ENCODE peak calls at places on chromosomes 3 and 15, in seven cellular contexts. One of them, this sample, is unnamed.

GRCh38 chr15:39828374-39828931 is 45.8 kb upstream of the FSIP1 start:
- DNase-seq in GM12865: no peak
- DNase-seq in heart left ventricle: no peak
- DNase-seq in cardiac muscle cell: peak
- DNase-seq in mucosa of descending colon: peak
- DNase-seq in neural progenitor cell: peak
- DNase-seq in effector memory CD4-positive, alpha-beta T cell: no peak
- DNase-seq in this sample: peak

GRCh38 chr3:185534511-185534910 is 17.9 kb downstream of the LIPH start:
- DNase-seq in cardiac muscle cell: peak
- DNase-seq in effector memory CD4-positive, alpha-beta T cell: no peak
- DNase-seq in neural progenitor cell: no peak
- DNase-seq in mucosa of descending colon: no peak
- DNase-seq in heart left ventricle: no peak
- DNase-seq in GM12865: no peak
- DNase-seq in this sample: no peak

GRCh38 chr15:65336369-65336766 is 31.9 kb downstream of the RNU5B-1 start:
- DNase-seq in effector memory CD4-positive, alpha-beta T cell: no peak
- DNase-seq in mucosa of descending colon: no peak
- DNase-seq in GM12865: peak
- DNase-seq in heart left ventricle: no peak
- DNase-seq in neural progenitor cell: peak
- DNase-seq in cardiac muscle cell: no peak
- DNase-seq in this sample: no peak

GRCh38 chr3:123258811-123259420 is 57.2 kb downstream of the SEC22A start:
- DNase-seq in neural progenitor cell: no peak
- DNase-seq in cardiac muscle cell: peak
- DNase-seq in GM12865: peak
- DNase-seq in effector memory CD4-positive, alpha-beta T cell: no peak
- DNase-seq in mucosa of descending colon: no peak
- DNase-seq in heart left ventricle: no peak
- DNase-seq in this sample: no peak

GRCh38 chr3:187262360-187262759 is 29.2 kb downstream of the MASP1 start:
- DNase-seq in cardiac muscle cell: no peak
- DNase-seq in effector memory CD4-positive, alpha-beta T cell: no peak
- DNase-seq in heart left ventricle: no peak
- DNase-seq in GM12865: no peak
- DNase-seq in neural progenitor cell: no peak
- DNase-seq in mucosa of descending colon: no peak
- DNase-seq in this sample: no peak

GRCh38 chr3:130843441-130843840 is 50.4 kb upstream of the ATP2C1 start:
- DNase-seq in mucosa of descending colon: no peak
- DNase-seq in neural progenitor cell: no peak
- DNase-seq in effector memory CD4-positive, alpha-beta T cell: no peak
- DNase-seq in heart left ventricle: no peak
- DNase-seq in GM12865: no peak
- DNase-seq in cardiac muscle cell: no peak
- DNase-seq in this sample: no peak

GRCh38 chr3:17075358-17075757 is 190.6 kb downstream of the PLCL2 start:
- DNase-seq in neural progenitor cell: no peak
- DNase-seq in effector memory CD4-positive, alpha-beta T cell: no peak
- DNase-seq in cardiac muscle cell: no peak
- DNase-seq in heart left ventricle: no peak
- DNase-seq in GM12865: no peak
- DNase-seq in mucosa of descending colon: no peak
- DNase-seq in this sample: no peak

GRCh38 chr3:168053115-168053514 is 42.6 kb downstream of the GOLIM4 start:
- DNase-seq in neural progenitor cell: no peak
- DNase-seq in cardiac muscle cell: no peak
- DNase-seq in GM12865: no peak
- DNase-seq in heart left ventricle: no peak
- DNase-seq in effector memory CD4-positive, alpha-beta T cell: no peak
- DNase-seq in mucosa of descending colon: no peak
- DNase-seq in this sample: no peak

GRCh38 chr15:36831915-36832310 is 252.5 kb downstream of the CDIN1 start:
- DNase-seq in neural progenitor cell: no peak
- DNase-seq in effector memory CD4-positive, alpha-beta T cell: no peak
- DNase-seq in mucosa of descending colon: no peak
- DNase-seq in cardiac muscle cell: no peak
- DNase-seq in GM12865: peak
- DNase-seq in heart left ventricle: no peak
- DNase-seq in this sample: no peak

GRCh38 chr3:123696796-123697195 is 111.9 kb upstream of the HACD2 start:
- DNase-seq in neural progenitor cell: no peak
- DNase-seq in heart left ventricle: no peak
- DNase-seq in effector memory CD4-positive, alpha-beta T cell: no peak
- DNase-seq in cardiac muscle cell: peak
- DNase-seq in GM12865: no peak
- DNase-seq in mucosa of descending colon: no peak
- DNase-seq in this sample: no peak

GRCh38 chr15:74274485-74275038 is 38.4 kb downstream of the CCDC33 start:
- DNase-seq in mucosa of descending colon: no peak
- DNase-seq in GM12865: no peak
- DNase-seq in effector memory CD4-positive, alpha-beta T cell: no peak
- DNase-seq in neural progenitor cell: no peak
- DNase-seq in heart left ventricle: no peak
- DNase-seq in cardiac muscle cell: no peak
- DNase-seq in this sample: no peak

GRCh38 chr3:51282931-51283330 is 102.2 kb upstream of the MANF start:
- DNase-seq in GM12865: no peak
- DNase-seq in heart left ventricle: no peak
- DNase-seq in neural progenitor cell: no peak
- DNase-seq in mucosa of descending colon: no peak
- DNase-seq in cardiac muscle cell: no peak
- DNase-seq in effector memory CD4-positive, alpha-beta T cell: no peak
- DNase-seq in this sample: no peak

GRCh38 chr3:23256741-23257435 is 53.8 kb downstream of the UBE2E2 start:
- DNase-seq in effector memory CD4-positive, alpha-beta T cell: no peak
- DNase-seq in GM12865: no peak
- DNase-seq in cardiac muscle cell: no peak
- DNase-seq in heart left ventricle: no peak
- DNase-seq in neural progenitor cell: no peak
- DNase-seq in mucosa of descending colon: no peak
- DNase-seq in this sample: no peak

GRCh38 chr15:51267047-51267713 is 71.2 kb downstream of the CYP19A1 start:
- DNase-seq in heart left ventricle: no peak
- DNase-seq in mucosa of descending colon: peak
- DNase-seq in effector memory CD4-positive, alpha-beta T cell: no peak
- DNase-seq in neural progenitor cell: peak
- DNase-seq in cardiac muscle cell: peak
- DNase-seq in GM12865: no peak
- DNase-seq in this sample: no peak

GRCh38 chr3:25473246-25473645 is 45.2 kb downstream of the RARB start:
- DNase-seq in GM12865: no peak
- DNase-seq in heart left ventricle: no peak
- DNase-seq in neural progenitor cell: peak
- DNase-seq in effector memory CD4-positive, alpha-beta T cell: no peak
- DNase-seq in cardiac muscle cell: no peak
- DNase-seq in mucosa of descending colon: no peak
- DNase-seq in this sample: no peak

GRCh38 chr3:107370902-107371301 is 6.3 kb upstream of the CCDC54 start:
- DNase-seq in GM12865: no peak
- DNase-seq in mucosa of descending colon: no peak
- DNase-seq in neural progenitor cell: no peak
- DNase-seq in effector memory CD4-positive, alpha-beta T cell: no peak
- DNase-seq in heart left ventricle: no peak
- DNase-seq in cardiac muscle cell: no peak
- DNase-seq in this sample: no peak

GRCh38 chr3:114586119-114586518 is 292.3 kb downstream of the TIGIT start:
- DNase-seq in effector memory CD4-positive, alpha-beta T cell: no peak
- DNase-seq in heart left ventricle: no peak
- DNase-seq in neural progenitor cell: no peak
- DNase-seq in cardiac muscle cell: no peak
- DNase-seq in mucosa of descending colon: no peak
- DNase-seq in GM12865: no peak
- DNase-seq in this sample: no peak

GRCh38 chr3:187027531-187027936 is 97.2 kb downstream of the ST6GAL1 start:
- DNase-seq in mucosa of descending colon: no peak
- DNase-seq in neural progenitor cell: no peak
- DNase-seq in effector memory CD4-positive, alpha-beta T cell: peak
- DNase-seq in cardiac muscle cell: no peak
- DNase-seq in GM12865: peak
- DNase-seq in heart left ventricle: no peak
- DNase-seq in this sample: no peak

GRCh38 chr3:22263042-22263441 is 512.0 kb upstream of the ZNF385D start:
- DNase-seq in mucosa of descending colon: no peak
- DNase-seq in GM12865: no peak
- DNase-seq in effector memory CD4-positive, alpha-beta T cell: no peak
- DNase-seq in neural progenitor cell: no peak
- DNase-seq in cardiac muscle cell: peak
- DNase-seq in heart left ventricle: no peak
- DNase-seq in this sample: no peak

GRCh38 chr15:41251411-41251810 is 20.3 kb downstream of the CHP1 start:
- DNase-seq in cardiac muscle cell: no peak
- DNase-seq in GM12865: no peak
- DNase-seq in heart left ventricle: no peak
- DNase-seq in neural progenitor cell: no peak
- DNase-seq in effector memory CD4-positive, alpha-beta T cell: no peak
- DNase-seq in mucosa of descending colon: no peak
- DNase-seq in this sample: no peak

GRCh38 chr3:49563040-49563578 is 8.8 kb downstream of the BSN start:
- DNase-seq in mucosa of descending colon: no peak
- DNase-seq in GM12865: no peak
- DNase-seq in neural progenitor cell: no peak
- DNase-seq in cardiac muscle cell: no peak
- DNase-seq in effector memory CD4-positive, alpha-beta T cell: no peak
- DNase-seq in heart left ventricle: no peak
- DNase-seq in this sample: no peak

GRCh38 chr3:97979610-97980009 is 7.4 kb upstream of the RIOX2 start:
- DNase-seq in heart left ventricle: peak
- DNase-seq in neural progenitor cell: peak
- DNase-seq in mucosa of descending colon: no peak
- DNase-seq in cardiac muscle cell: no peak
- DNase-seq in effector memory CD4-positive, alpha-beta T cell: no peak
- DNase-seq in GM12865: no peak
- DNase-seq in this sample: peak

GRCh38 chr3:107661447-107662108 is 138.8 kb downstream of the BBX start:
- DNase-seq in heart left ventricle: no peak
- DNase-seq in effector memory CD4-positive, alpha-beta T cell: no peak
- DNase-seq in mucosa of descending colon: no peak
- DNase-seq in GM12865: peak
- DNase-seq in neural progenitor cell: no peak
- DNase-seq in cardiac muscle cell: peak
- DNase-seq in this sample: no peak

GRCh38 chr15:74776851-74777768 is 4.8 kb upstream of the CSK start:
- DNase-seq in heart left ventricle: no peak
- DNase-seq in GM12865: peak
- DNase-seq in neural progenitor cell: peak
- DNase-seq in effector memory CD4-positive, alpha-beta T cell: peak
- DNase-seq in mucosa of descending colon: no peak
- DNase-seq in cardiac muscle cell: peak
- DNase-seq in this sample: no peak

GRCh38 chr3:112460519-112460918 is 38.8 kb downstream of the BTLA start:
- DNase-seq in GM12865: peak
- DNase-seq in effector memory CD4-positive, alpha-beta T cell: no peak
- DNase-seq in mucosa of descending colon: no peak
- DNase-seq in cardiac muscle cell: no peak
- DNase-seq in heart left ventricle: no peak
- DNase-seq in neural progenitor cell: no peak
- DNase-seq in this sample: no peak

GRCh38 chr3:53789459-53789858 is 56.8 kb downstream of the CHDH start:
- DNase-seq in GM12865: no peak
- DNase-seq in effector memory CD4-positive, alpha-beta T cell: no peak
- DNase-seq in cardiac muscle cell: no peak
- DNase-seq in mucosa of descending colon: no peak
- DNase-seq in heart left ventricle: no peak
- DNase-seq in neural progenitor cell: no peak
- DNase-seq in this sample: no peak

GRCh38 chr3:67558429-67558828 is 96.0 kb downstream of the SUCLG2 start:
- DNase-seq in mucosa of descending colon: no peak
- DNase-seq in neural progenitor cell: no peak
- DNase-seq in heart left ventricle: no peak
- DNase-seq in effector memory CD4-positive, alpha-beta T cell: no peak
- DNase-seq in cardiac muscle cell: peak
- DNase-seq in GM12865: no peak
- DNase-seq in this sample: no peak

GRCh38 chr15:98123834-98124233 is 163.3 kb downstream of the ARRDC4 start:
- DNase-seq in GM12865: no peak
- DNase-seq in heart left ventricle: no peak
- DNase-seq in effector memory CD4-positive, alpha-beta T cell: no peak
- DNase-seq in neural progenitor cell: no peak
- DNase-seq in cardiac muscle cell: no peak
- DNase-seq in mucosa of descending colon: no peak
- DNase-seq in this sample: no peak

GRCh38 chr15:79572691-79573340 is 140.7 kb downstream of the MINAR1 start:
- DNase-seq in effector memory CD4-positive, alpha-beta T cell: no peak
- DNase-seq in cardiac muscle cell: no peak
- DNase-seq in neural progenitor cell: no peak
- DNase-seq in mucosa of descending colon: no peak
- DNase-seq in heart left ventricle: no peak
- DNase-seq in GM12865: no peak
- DNase-seq in this sample: no peak

GRCh38 chr15:48010321-48010720 is 110.5 kb upstream of the SLC24A5 start:
- DNase-seq in heart left ventricle: no peak
- DNase-seq in neural progenitor cell: no peak
- DNase-seq in mucosa of descending colon: no peak
- DNase-seq in cardiac muscle cell: peak
- DNase-seq in GM12865: no peak
- DNase-seq in effector memory CD4-positive, alpha-beta T cell: no peak
- DNase-seq in this sample: no peak

GRCh38 chr3:196142674-196142988 is 60.7 kb upstream of the TFRC start:
- DNase-seq in heart left ventricle: no peak
- DNase-seq in effector memory CD4-positive, alpha-beta T cell: no peak
- DNase-seq in GM12865: no peak
- DNase-seq in mucosa of descending colon: no peak
- DNase-seq in neural progenitor cell: no peak
- DNase-seq in cardiac muscle cell: no peak
- DNase-seq in this sample: no peak
- H3K4me3 ChIP-seq in heart left ventricle: no peak
- H3K4me3 ChIP-seq in effector memory CD4-positive, alpha-beta T cell: no peak
- H3K4me3 ChIP-seq in GM12865: no peak
- H3K4me3 ChIP-seq in mucosa of descending colon: no peak
- H3K4me3 ChIP-seq in neural progenitor cell: no peak
- H3K4me3 ChIP-seq in cardiac muscle cell: no peak
- H3K4me3 ChIP-seq in this sample: no peak

GRCh38 chr15:56804908-56805307 is 71.6 kb upstream of the ZNF280D start:
- DNase-seq in heart left ventricle: no peak
- DNase-seq in neural progenitor cell: no peak
- DNase-seq in cardiac muscle cell: peak
- DNase-seq in effector memory CD4-positive, alpha-beta T cell: no peak
- DNase-seq in mucosa of descending colon: no peak
- DNase-seq in GM12865: no peak
- DNase-seq in this sample: no peak
- H3K4me3 ChIP-seq in heart left ventricle: no peak
- H3K4me3 ChIP-seq in neural progenitor cell: no peak
- H3K4me3 ChIP-seq in cardiac muscle cell: no peak
- H3K4me3 ChIP-seq in effector memory CD4-positive, alpha-beta T cell: no peak
- H3K4me3 ChIP-seq in mucosa of descending colon: no peak
- H3K4me3 ChIP-seq in GM12865: no peak
- H3K4me3 ChIP-seq in this sample: no peak

GRCh38 chr15:71226536-71227455 is 111.5 kb downstream of the THSD4 start:
- DNase-seq in mucosa of descending colon: no peak
- DNase-seq in cardiac muscle cell: no peak
- DNase-seq in heart left ventricle: no peak
- DNase-seq in GM12865: no peak
- DNase-seq in neural progenitor cell: no peak
- DNase-seq in effector memory CD4-positive, alpha-beta T cell: no peak
- DNase-seq in this sample: no peak
- H3K4me3 ChIP-seq in mucosa of descending colon: no peak
- H3K4me3 ChIP-seq in cardiac muscle cell: no peak
- H3K4me3 ChIP-seq in heart left ventricle: no peak
- H3K4me3 ChIP-seq in GM12865: no peak
- H3K4me3 ChIP-seq in neural progenitor cell: no peak
- H3K4me3 ChIP-seq in effector memory CD4-positive, alpha-beta T cell: no peak
- H3K4me3 ChIP-seq in this sample: no peak

GRCh38 chr3:3801510-3801841 is 2.2 kb downstream of the LRRN1 start:
- DNase-seq in neural progenitor cell: peak
- DNase-seq in effector memory CD4-positive, alpha-beta T cell: no peak
- DNase-seq in GM12865: no peak
- DNase-seq in cardiac muscle cell: no peak
- DNase-seq in mucosa of descending colon: no peak
- DNase-seq in heart left ventricle: no peak
- DNase-seq in this sample: no peak
- H3K4me3 ChIP-seq in neural progenitor cell: peak
- H3K4me3 ChIP-seq in effector memory CD4-positive, alpha-beta T cell: no peak
- H3K4me3 ChIP-seq in GM12865: no peak
- H3K4me3 ChIP-seq in cardiac muscle cell: peak
- H3K4me3 ChIP-seq in mucosa of descending colon: no peak
- H3K4me3 ChIP-seq in heart left ventricle: no peak
- H3K4me3 ChIP-seq in this sample: no peak